ENCODE peak calls at places on chromosomes 12 and 14, in five cellular contexts. Y is heart left ventricle, D is stomach, K is cardiac muscle cell, L is GM12878. H is an unnamed sample.

GRCh38 chr14:79567306-79567705 is 644.0 kb downstream of the DIO2 start:
- DNase-seq in D (no peak), K (no peak), Y (no peak), L (no peak), H (no peak)

GRCh38 chr12:6327591-6328041 is 14.3 kb downstream of the TNFRSF1A start:
- DNase-seq in D (no peak), K (no peak), L (no peak), Y (peak; percentile 72), H (no peak)

GRCh38 chr12:75859868-75860267 is 171.7 kb downstream of the PHLDA1 start:
- DNase-seq in K (no peak), L (no peak), D (no peak), Y (no peak), H (no peak)

GRCh38 chr14:103136388-103137271 is 13.4 kb downstream of the TNFAIP2 start:
- DNase-seq in D (no peak), K (peak; percentile 42), L (no peak), Y (no peak), H (no peak)

GRCh38 chr12:54439096-54439495 is 20.0 kb upstream of the ITGA5 start:
- DNase-seq in L (no peak), D (no peak), K (no peak), Y (no peak), H (peak; percentile 70)

GRCh38 chr14:65732112-65732511 is 319.6 kb downstream of the FUT8 start:
- DNase-seq in D (no peak), Y (no peak), L (peak; percentile 55), K (no peak), H (no peak)

GRCh38 chr12:121774968-121775474 is 18.5 kb downstream of the RHOF start:
- DNase-seq in K (no peak), L (no peak), Y (no peak), D (no peak), H (peak; percentile 93)

GRCh38 chr12:27622436-27623185 is 73.6 kb upstream of the REP15 start:
- DNase-seq in D (no peak), Y (no peak), L (no peak), K (no peak), H (no peak)

GRCh38 chr12:57549203-57549908 is 488 bp upstream of the KIF5A start:
- DNase-seq in L (no peak), K (no peak), D (no peak), Y (no peak), H (no peak)

GRCh38 chr12:62730649-62731377 is 204.1 kb downstream of the PPM1H start:
- DNase-seq in D (no peak), Y (no peak), K (peak; percentile 69), L (no peak), H (no peak)

GRCh38 chr14:100772607-100773165 is 46.0 kb downstream of the DLK1 start:
- DNase-seq in Y (peak; percentile 32), L (no peak), D (no peak), K (no peak), H (no peak)

GRCh38 chr12:22173154-22173553 is 127.1 kb downstream of the CMAS start:
- DNase-seq in Y (no peak), L (no peak), K (no peak), D (no peak), H (no peak)

GRCh38 chr14:67776653-67777322 is 39.6 kb downstream of the ZFYVE26 start:
- DNase-seq in L (no peak), D (no peak), Y (no peak), K (no peak), H (no peak)

GRCh38 chr12:92621833-92622232 is 81.0 kb upstream of the PLEKHG7 start:
- DNase-seq in Y (no peak), L (no peak), K (no peak), D (no peak), H (no peak)

GRCh38 chr14:71400821-71401447 is 493.7 kb downstream of the PCNX1 start:
- DNase-seq in L (peak; percentile 40), Y (no peak), K (peak; percentile 35), D (no peak), H (no peak)

GRCh38 chr12:127803545-127803944 is 463.4 kb upstream of the TMEM132C start:
- DNase-seq in L (no peak), K (no peak), D (no peak), Y (no peak), H (no peak)

GRCh38 chr12:123150273-123150803 is 552 bp downstream of the PITPNM2 start:
- DNase-seq in D (no peak), Y (peak; percentile 75), L (no peak), K (no peak), H (peak; percentile 32)

GRCh38 chr12:121611306-121611705 is 15.0 kb upstream of the ORAI1 start:
- DNase-seq in D (no peak), K (no peak), Y (no peak), L (no peak), H (no peak)

GRCh38 chr12:29416748-29417147 is 35.8 kb upstream of the ERGIC2 start:
- DNase-seq in L (no peak), K (no peak), D (no peak), Y (no peak), H (no peak)

GRCh38 chr12:3456809-3457208 is 34.2 kb upstream of the PRMT8 start:
- DNase-seq in Y (no peak), L (no peak), K (no peak), D (no peak), H (no peak)

GRCh38 chr12:82671673-82672195 is 15.0 kb upstream of the TMTC2 start:
- DNase-seq in D (no peak), L (no peak), Y (no peak), K (no peak), H (no peak)

GRCh38 chr12:78584695-78585094 is 279.9 kb upstream of the SYT1 start:
- DNase-seq in D (no peak), K (peak; percentile 12), L (no peak), Y (no peak), H (no peak)

GRCh38 chr12:34603382-34604035 is 581.2 kb downstream of the ALG10 start:
- DNase-seq in D (no peak), Y (no peak), K (no peak), L (no peak), H (no peak)

GRCh38 chr14:66315548-66315947 is 170.6 kb upstream of the CCDC196 start:
- DNase-seq in Y (no peak), L (no peak), K (no peak), D (no peak), H (no peak)

GRCh38 chr14:51865953-51866747 is 5.7 kb downstream of the GNG2 start:
- DNase-seq in L (no peak), K (no peak), D (no peak), Y (no peak), H (no peak)

GRCh38 chr12:115024531-115024930 is 340.6 kb upstream of the TBX3 start:
- DNase-seq in Y (no peak), D (no peak), L (no peak), K (no peak), H (no peak)

GRCh38 chr12:113461666-113462065 is 10.0 kb downstream of the LHX5 start:
- DNase-seq in L (no peak), Y (no peak), K (peak; percentile 36), D (no peak), H (no peak)

GRCh38 chr12:97748298-97748697 is 285.7 kb downstream of the RMST start:
- DNase-seq in K (no peak), Y (no peak), D (no peak), L (no peak), H (no peak)

GRCh38 chr14:22945642-22946041 is 11.2 kb downstream of the HAUS4 start:
- DNase-seq in L (no peak), Y (no peak), K (no peak), D (no peak), H (no peak)

GRCh38 chr14:22935156-22935555 is 6.0 kb upstream of the PRMT5 start:
- DNase-seq in D (no peak), Y (no peak), L (no peak), K (no peak), H (no peak)

DNA sequence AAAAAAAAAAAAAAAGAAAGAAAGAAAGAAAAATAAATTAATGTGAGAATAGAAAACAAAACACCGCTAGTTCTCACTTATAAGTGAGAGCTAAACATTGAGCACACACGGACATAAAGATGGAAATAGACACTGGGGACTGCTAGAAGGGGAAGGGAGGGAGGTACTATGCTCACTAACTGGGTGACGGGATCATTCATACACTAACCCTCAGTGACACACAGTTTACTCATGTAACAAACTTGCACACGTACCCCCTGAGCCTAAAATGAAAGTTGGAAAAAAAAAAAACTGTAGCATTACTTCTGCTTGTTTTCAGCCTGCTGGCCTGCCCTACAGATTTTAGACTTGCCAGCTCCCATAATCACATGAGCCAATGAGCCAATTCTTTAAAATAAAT is 10.5 kb upstream of the PRMT5 start:
- DNase-seq in K (no peak), L (no peak), D (no peak), Y (no peak), H (no peak)
- H3K4me3 ChIP-seq in K (no peak overlapping the region), L (no peak overlapping the region), D (no peak overlapping the region), Y (no peak overlapping the region), H (no peak overlapping the region)

GRCh38 chr14:69671365-69672050 is 60.1 kb downstream of the SUSD6 start:
- DNase-seq in D (no peak), L (no peak), K (no peak), Y (no peak), H (no peak)

GRCh38 chr14:69673099-69673498 is 61.7 kb downstream of the SUSD6 start:
- DNase-seq in K (no peak), L (no peak), D (no peak), Y (no peak), H (no peak)

GRCh38 chr14:69673578-69674305 is 62.3 kb downstream of the SUSD6 start:
- DNase-seq in D (no peak), K (no peak), Y (no peak), L (no peak), H (no peak)

GRCh38 chr14:69670093-69670492 is 58.7 kb downstream of the SUSD6 start:
- DNase-seq in K (no peak), L (no peak), Y (no peak), D (no peak), H (peak; percentile 69)

DNA sequence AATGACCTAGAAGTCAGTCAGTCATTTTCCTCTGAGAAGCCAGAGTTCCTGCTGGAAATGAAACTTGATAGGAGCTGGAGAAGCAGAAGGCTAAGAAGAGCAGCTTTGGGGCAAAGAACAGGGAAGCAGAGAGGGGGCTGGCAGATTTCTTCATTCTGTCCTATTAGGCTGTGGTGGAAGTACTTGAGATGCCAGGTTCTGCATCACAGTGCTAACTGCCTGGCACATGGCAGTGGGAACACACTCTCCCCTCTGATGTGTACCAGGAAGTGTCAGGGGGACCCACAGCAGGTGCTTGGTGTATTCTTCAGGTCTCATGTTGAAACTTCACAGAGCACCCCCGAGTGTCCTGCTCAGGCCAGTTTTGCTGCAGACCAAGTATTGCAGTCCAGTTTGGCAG is 61.0 kb downstream of the SUSD6 start:
- DNase-seq in D (no peak), K (no peak), Y (no peak), L (no peak), H (peak; percentile 53)
- H3K27ac ChIP-seq in D (no peak overlapping the region), K (no peak overlapping the region), Y (peak overlapping the region; percentile 65), L (peak overlapping the region; percentile 77), H (peak overlapping the region; percentile 71)

DNA sequence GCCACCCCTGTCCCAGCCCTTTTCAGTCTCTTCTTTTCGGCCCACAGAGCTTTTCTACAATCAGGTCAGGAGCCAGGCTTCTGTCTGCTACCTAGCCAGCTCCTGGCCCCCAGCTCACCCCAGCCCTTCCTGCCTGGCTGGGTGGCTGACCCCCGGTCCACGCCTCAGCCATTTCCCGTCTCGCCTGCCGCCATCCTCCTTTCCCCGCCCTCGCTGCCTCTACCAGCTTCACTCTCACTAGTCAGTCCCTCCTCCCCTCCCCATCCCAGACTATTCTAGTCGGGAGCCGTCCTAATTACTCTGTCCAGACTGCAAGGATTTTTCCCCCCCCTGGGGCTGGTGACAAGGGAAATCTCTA is 876 bp downstream of the DHH start:
- DNase-seq in D (no peak), L (no peak), K (no peak), Y (peak; percentile 53), H (no peak)
- H3K4me3 ChIP-seq in D (peak overlapping the region; percentile 21), L (no peak overlapping the region), K (peak overlapping the region; percentile 13), Y (peak overlapping the region; percentile 31), H (no peak overlapping the region)

GRCh38 chr14:40252817-40253447 is 820.7 kb upstream of the FBXO33 start:
- DNase-seq in L (no peak), Y (no peak), K (no peak), D (no peak), H (no peak)
- H3K27ac ChIP-seq in L (no peak overlapping the region), Y (no peak overlapping the region), K (no peak overlapping the region), D (no peak overlapping the region), H (no peak overlapping the region)

H was measured in thyroid gland.